ENCODE peak calls at places on chromosome 10, in six cellular contexts. G is prostate gland, U is H1, N is esophagus squamous epithelium, Q is uterus, T is gastrocnemius medialis. P is an unnamed sample.

GRCh38 chr10:91227576-91227975 is 7.1 kb downstream of the PCGF5 start:
- DNase-seq in G (no peak), U (no peak), N (no peak), Q (no peak), T (no peak), P (no peak)

GRCh38 chr10:15515207-15515606 is 144.1 kb upstream of the FAM171A1 start:
- DNase-seq in G (peak; percentile 86), U (no peak), N (no peak), Q (peak; percentile 32), T (peak; percentile 21), P (no peak)

GRCh38 chr10:96642973-96643372 is 56.2 kb upstream of the TM9SF3 start:
- DNase-seq in G (peak; percentile 35), U (peak; percentile 13), N (peak; percentile 10), Q (peak; percentile 28), T (no peak), P (peak; percentile 91)

GRCh38 chr10:82609845-82610244 is 734.9 kb downstream of the NRG3 start:
- DNase-seq in G (no peak), U (no peak), N (no peak), Q (no peak), T (no peak), P (no peak)

GRCh38 chr10:34217524-34217923 is 597.6 kb downstream of the PARD3 start:
- DNase-seq in G (no peak), U (no peak), N (no peak), Q (no peak), T (no peak), P (no peak)

GRCh38 chr10:28470873-28471704 is 61.8 kb upstream of the WAC start:
- DNase-seq in G (no peak), U (no peak), N (no peak), Q (no peak), T (no peak), P (no peak)

GRCh38 chr10:73413108-73413527 is 740 bp downstream of the ANXA7 start:
- DNase-seq in G (peak; percentile 35), U (no peak), N (no peak), Q (peak; percentile 18), T (peak; percentile 25), P (no peak)

GRCh38 chr10:133162178-133162909 is 2.3 kb downstream of the KNDC1 start:
- DNase-seq in G (no peak), U (no peak), N (no peak), Q (peak; percentile 8), T (no peak), P (no peak)

GRCh38 chr10:99807786-99808185 is 25.3 kb downstream of the ABCC2 start:
- DNase-seq in G (no peak), U (no peak), N (no peak), Q (no peak), T (no peak), P (no peak)

GRCh38 chr10:49512121-49512809 is 26.7 kb downstream of the ERCC6 start:
- DNase-seq in G (peak; percentile 54), U (no peak), N (no peak), Q (no peak), T (no peak), P (no peak)

GRCh38 chr10:96587255-96588059 is 645 bp upstream of the TM9SF3 start:
- DNase-seq in G (peak; percentile 48), U (no peak), N (no peak), Q (peak; percentile 72), T (peak; percentile 85), P (peak; percentile 49)

GRCh38 chr10:8702181-8702580 is 647.7 kb downstream of the GATA3 start:
- DNase-seq in G (no peak), U (no peak), N (no peak), Q (no peak), T (no peak), P (no peak)

GRCh38 chr10:31622993-31623392 is 304.0 kb downstream of the ZEB1 start:
- DNase-seq in G (no peak), U (no peak), N (no peak), Q (no peak), T (no peak), P (peak; percentile 63)

GRCh38 chr10:19966751-19967150 is 150.5 kb downstream of the PLXDC2 start:
- DNase-seq in G (no peak), U (no peak), N (no peak), Q (no peak), T (no peak), P (no peak)

GRCh38 chr10:106540606-106541005 is 623.9 kb downstream of the SORCS1 start:
- DNase-seq in G (no peak), U (no peak), N (no peak), Q (no peak), T (no peak), P (no peak)

GRCh38 chr10:102814456-102814871 is 22.7 kb downstream of the CYP17A1 start:
- DNase-seq in G (no peak), U (no peak), N (no peak), Q (no peak), T (no peak), P (no peak)

GRCh38 chr10:63700935-63701263 is 179.7 kb downstream of the REEP3 start:
- DNase-seq in G (no peak), U (no peak), N (no peak), Q (no peak), T (no peak), P (no peak)

GRCh38 chr10:59622320-59622901 is 87.2 kb downstream of the SLC16A9 start:
- DNase-seq in G (peak; percentile 61), U (no peak), N (no peak), Q (peak; percentile 27), T (no peak), P (no peak)

GRCh38 chr10:133274751-133275682 is 1.7 kb downstream of the ADAM8 start:
- DNase-seq in G (no peak), U (no peak), N (no peak), Q (no peak), T (no peak), P (no peak)

GRCh38 chr10:85858776-85859515 is 507.6 kb downstream of the GRID1 start:
- DNase-seq in G (no peak), U (no peak), N (no peak), Q (no peak), T (no peak), P (no peak)

GRCh38 chr10:98087309-98087708 is 47.1 kb upstream of the R3HCC1L start:
- DNase-seq in G (no peak), U (no peak), N (no peak), Q (no peak), T (no peak), P (no peak)

GRCh38 chr10:111186385-111186784 is 109.6 kb downstream of the ADRA2A start:
- DNase-seq in G (no peak), U (no peak), N (no peak), Q (no peak), T (no peak), P (no peak)

GRCh38 chr10:5040781-5041470 is 37.3 kb upstream of the AKR1C2 start:
- DNase-seq in G (no peak), U (no peak), N (no peak), Q (no peak), T (no peak), P (no peak)

GRCh38 chr10:48187126-48187525 is 87.4 kb downstream of the FRMPD2 start:
- DNase-seq in G (no peak), U (no peak), N (no peak), Q (no peak), T (no peak), P (no peak)

GRCh38 chr10:86300399-86300925 is 66.1 kb downstream of the GRID1 start:
- DNase-seq in G (no peak), U (no peak), N (no peak), Q (no peak), T (no peak), P (no peak)

GRCh38 chr10:34254596-34254995 is 560.5 kb downstream of the PARD3 start:
- DNase-seq in G (no peak), U (no peak), N (no peak), Q (no peak), T (no peak), P (no peak)

GRCh38 chr10:48536226-48536500 is 68.7 kb downstream of the ARHGAP22 start:
- DNase-seq in G (no peak), U (no peak), N (no peak), Q (no peak), T (no peak), P (peak; percentile 59)

GRCh38 chr10:63173468-63174227 is 40.5 kb downstream of the NRBF2 start:
- DNase-seq in G (no peak), U (no peak), N (no peak), Q (no peak), T (no peak), P (no peak)

GRCh38 chr10:92574545-92575377 is 868 bp upstream of the IDE start:
- DNase-seq in G (no peak), U (no peak), N (no peak), Q (no peak), T (no peak), P (no peak)
- TF ChIP-seq POLR2A in G (no peak), U (no peak), N (no peak), Q (no peak), T (no peak), P (no peak)

DNA sequence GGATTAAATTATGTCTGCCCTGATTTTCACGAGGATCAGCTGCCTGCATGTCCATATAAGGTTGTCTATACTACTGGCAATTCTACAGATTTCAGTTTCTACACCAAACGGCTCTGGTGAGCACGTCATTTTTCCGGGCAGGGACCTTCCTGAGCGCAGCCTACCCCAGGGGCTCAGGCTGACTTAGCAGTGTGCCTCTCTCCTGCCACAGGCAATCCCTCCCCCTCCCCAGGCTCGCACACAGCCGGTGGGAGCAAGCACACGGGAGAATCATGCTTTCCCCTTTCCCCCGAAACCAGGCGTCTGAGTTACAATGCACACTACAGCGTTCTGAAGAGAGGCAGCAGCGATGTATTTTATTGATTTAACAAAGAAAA is 1.7 kb downstream of the KLF6 start:
- DNase-seq in G (peak; percentile 52), U (no peak), N (no peak), Q (peak; percentile 69), T (no peak), P (no peak)
- TF ChIP-seq POLR2A in G (peak; percentile 5), U (no peak), N (no peak), Q (peak; percentile 14), T (no peak), P (peak; percentile 48)

DNA sequence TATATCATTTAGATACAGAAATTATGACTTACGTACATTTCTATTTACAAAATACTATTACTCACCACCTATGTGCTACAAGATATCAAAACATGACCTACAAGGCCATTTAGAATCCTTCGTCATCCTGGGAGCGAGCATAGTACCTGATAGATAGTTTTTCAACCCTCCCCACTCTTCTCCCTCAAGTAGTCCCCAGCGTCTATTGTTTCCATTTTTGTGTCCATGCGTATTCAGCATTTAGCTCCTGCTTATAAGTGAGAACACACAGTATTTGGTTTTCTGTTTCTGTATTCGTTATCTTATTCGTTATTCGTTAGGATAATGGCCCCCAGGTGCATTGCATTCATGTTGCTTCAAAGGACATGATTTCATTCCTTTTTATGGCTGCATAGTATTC is 28.1 kb downstream of the PNLIPRP2 start:
- DNase-seq in G (no peak), U (no peak), N (no peak), Q (no peak), T (no peak), P (no peak)
- TF ChIP-seq POLR2A in G (no peak), U (no peak), N (no peak), Q (no peak), T (no peak), P (no peak)

GRCh38 chr10:11886138-11886474 is 63.0 kb downstream of the PROSER2 start:
- DNase-seq in G (no peak), U (no peak), N (no peak), Q (no peak), T (no peak), P (no peak)
- TF ChIP-seq POLR2A in G (no peak), U (no peak), N (no peak), Q (no peak), T (no peak), P (no peak)

GRCh38 chr10:87863102-87863943 is at the start of the genes KLLN and PTEN:
- DNase-seq in G (peak; percentile 88), U (no peak), N (peak; percentile 76), Q (peak; percentile 91), T (peak; percentile 84), P (peak; percentile 97)
- TF ChIP-seq POLR2A in G (peak; percentile 82), U (peak; percentile 74), N (peak; percentile 93), Q (peak; percentile 91), T (peak; percentile 85), P (peak; percentile 82)

P was measured in lower leg skin.